ENCODE peak calls at places on chromosomes 2 and 18, in seven cellular contexts. Z, E, I, L, X, R and K are unnamed samples. For H3K36me3, the result is how much of the 10 kb centered on the place peaks cover.

GRCh38 chr2:97267411-97268074 is 154.6 kb downstream of the ANKRD36 start:
- DNase-seq in Z (peak), E (peak), I (peak), L (peak), X (peak), R (no peak), K (peak)

GRCh38 chr2:201116115-201116958 is at the start of gene CFLAR:
- DNase-seq in Z (peak), E (peak), I (peak), L (peak), X (peak), R (no peak), K (no peak)

GRCh38 chr2:215805493-215805892 is 207.9 kb downstream of the MREG start:
- DNase-seq in Z (no peak), E (no peak), I (no peak), L (no peak), X (no peak), R (no peak), K (no peak)

GRCh38 chr2:173667014-173667413 is 298.2 kb downstream of the SP3 start:
- DNase-seq in Z (no peak), E (no peak), I (no peak), L (no peak), X (no peak), R (no peak), K (no peak)

GRCh38 chr18:13213036-13213795 is 5.3 kb upstream of the LDLRAD4 start:
- DNase-seq in Z (no peak), E (no peak), I (no peak), L (no peak), X (no peak), R (no peak), K (no peak)

GRCh38 chr2:171100370-171100769 is 60.3 kb downstream of the TLK1 start:
- DNase-seq in Z (no peak), E (no peak), I (no peak), L (no peak), X (no peak), R (no peak), K (no peak)

GRCh38 chr18:58998421-58999203 is 133.9 kb downstream of the ZNF532 start:
- DNase-seq in Z (peak), E (no peak), I (no peak), L (no peak), X (peak), R (no peak), K (no peak)

GRCh38 chr2:174830561-174830960 is 66.3 kb upstream of the CHRNA1 start:
- DNase-seq in Z (no peak), E (no peak), I (no peak), L (no peak), X (no peak), R (no peak), K (no peak)

GRCh38 chr18:58128286-58129018 is 84.4 kb downstream of the NEDD4L start:
- DNase-seq in Z (no peak), E (no peak), I (no peak), L (no peak), X (peak), R (no peak), K (no peak)

GRCh38 chr18:27242392-27243047 is 57.4 kb upstream of the CHST9 start:
- DNase-seq in Z (no peak), E (no peak), I (no peak), L (no peak), X (no peak), R (no peak), K (no peak)

GRCh38 chr2:11073251-11073650 is 82.0 kb upstream of the SLC66A3 start:
- DNase-seq in Z (no peak), E (peak), I (no peak), L (peak), X (peak), R (no peak), K (no peak)

GRCh38 chr2:102027036-102027702 is 35.4 kb downstream of the IL1R2 start:
- DNase-seq in Z (no peak), E (no peak), I (no peak), L (peak), X (no peak), R (no peak), K (no peak)

GRCh38 chr2:27593240-27593639 is 10.4 kb downstream of the ZNF512 start:
- DNase-seq in Z (no peak), E (no peak), I (no peak), L (no peak), X (no peak), R (no peak), K (no peak)

GRCh38 chr2:70089220-70089945 is 2.1 kb downstream of the PCBP1 start:
- DNase-seq in Z (peak), E (peak), I (no peak), L (peak), X (no peak), R (no peak), K (no peak)

GRCh38 chr2:17752892-17753802 is 463 bp downstream of the SMC6 start:
- DNase-seq in Z (no peak), E (peak), I (no peak), L (peak), X (peak), R (no peak), K (no peak)

GRCh38 chr18:28771849-28772248 is 594.9 kb upstream of the CDH2 start:
- DNase-seq in Z (no peak), E (no peak), I (no peak), L (no peak), X (no peak), R (no peak), K (no peak)

GRCh38 chr18:9578306-9578705 is 36.1 kb downstream of the PPP4R1 start:
- DNase-seq in Z (no peak), E (no peak), I (no peak), L (no peak), X (no peak), R (no peak), K (no peak)

GRCh38 chr2:80496770-80497169 is 192.2 kb upstream of the LRRTM1 start:
- DNase-seq in Z (no peak), E (no peak), I (no peak), L (no peak), X (no peak), R (no peak), K (no peak)

GRCh38 chr2:120845281-120845680 is 109.6 kb downstream of the GLI2 start:
- DNase-seq in Z (peak), E (no peak), I (peak), L (no peak), X (no peak), R (no peak), K (no peak)

DNA sequence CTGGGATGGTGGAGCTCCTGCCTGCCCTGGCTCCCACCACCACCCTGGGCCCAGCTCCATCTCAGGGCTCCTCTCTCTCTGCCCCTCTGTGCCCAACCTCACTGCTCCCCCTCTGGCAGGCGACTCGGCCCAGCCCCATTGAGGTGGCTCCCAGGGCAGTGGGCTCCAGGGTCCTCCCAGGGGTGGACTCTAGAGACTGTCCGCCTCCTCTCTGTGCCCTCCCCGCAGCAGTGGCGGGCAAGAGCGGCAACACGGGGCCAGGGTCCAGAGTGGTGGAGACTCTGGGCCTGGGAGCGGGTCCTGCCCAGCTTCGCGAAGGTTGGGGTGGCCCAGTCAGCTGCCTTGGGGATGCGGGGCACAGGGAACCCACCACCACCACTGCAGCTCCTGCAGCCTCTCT is 27.4 kb downstream of the DDX1 start:
- DNase-seq in Z (no peak), E (no peak), I (peak), L (no peak), X (no peak), R (no peak), K (no peak)
- H3K36me3 ChIP-seq in Z (under half), E (half or more), I (half or more), L (under half), X (under half), R (half or more), K (half or more)

DNA sequence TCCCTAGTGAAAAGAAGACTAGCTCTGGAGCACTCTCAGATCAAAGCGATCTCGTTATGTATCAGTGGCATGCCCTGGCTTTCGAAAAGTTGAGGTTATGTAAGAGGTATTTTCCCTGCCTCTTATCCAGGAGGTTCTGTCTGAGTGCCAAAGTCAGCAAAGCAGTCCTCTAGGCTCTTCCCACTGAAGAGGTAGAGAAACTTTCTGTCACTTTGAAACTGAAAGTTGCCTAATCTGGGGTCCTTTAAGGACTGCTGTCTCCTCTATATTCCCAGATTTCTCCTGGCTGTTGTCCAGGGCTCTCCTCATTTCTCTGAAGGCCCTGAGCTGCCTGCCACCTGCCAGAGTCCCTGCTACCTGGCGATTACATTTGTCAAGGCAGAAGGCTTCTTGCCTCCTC is 96.3 kb downstream of the B3GNT2 start:
- DNase-seq in Z (peak), E (no peak), I (no peak), L (no peak), X (peak), R (no peak), K (no peak)
- TF ChIP-seq CTCF in Z (no peak), E (no peak), I (no peak), L (no peak), X (no peak), R (no peak), K (no peak)

DNA sequence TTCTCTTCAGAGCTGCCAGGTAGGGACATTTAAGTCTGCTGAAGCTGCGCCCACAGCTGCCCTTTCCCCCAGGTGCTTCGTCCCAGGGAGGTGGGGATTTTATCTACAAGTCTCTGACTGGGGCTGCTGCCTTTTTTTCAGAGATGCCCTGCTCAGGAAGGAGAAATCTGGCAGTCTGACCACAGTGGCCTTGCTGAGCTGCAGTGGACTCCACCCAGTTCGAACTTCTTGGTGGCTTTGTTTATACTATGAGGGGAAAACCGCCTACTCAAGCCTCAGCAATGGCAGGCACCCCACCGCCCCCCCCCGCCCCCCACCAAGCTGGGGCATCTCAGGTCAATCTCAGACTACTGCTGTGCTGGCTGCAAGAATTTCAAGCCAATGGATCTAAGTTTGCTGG is 458.1 kb upstream of the RAB12 start:
- DNase-seq in Z (no peak), E (no peak), I (no peak), L (no peak), X (no peak), R (no peak), K (no peak)
- TF ChIP-seq POLR2AphosphoS5 in Z (no peak), E (no peak), I (no peak), L (no peak), X (no peak), R (no peak), K (no peak)

GRCh38 chr2:151718247-151718646 is 16.0 kb downstream of the NEB start:
- DNase-seq in Z (no peak), E (no peak), I (no peak), L (no peak), X (no peak), R (no peak), K (no peak)
- H3K36me3 ChIP-seq in Z (under half), E (under half), I (under half), L (under half), X (under half), R (under half), K (under half)

GRCh38 chr2:65688166-65688886 is 255.9 kb upstream of the SPRED2 start:
- DNase-seq in Z (no peak), E (no peak), I (no peak), L (no peak), X (no peak), R (no peak), K (no peak)

GRCh38 chr2:65687614-65688013 is 255.2 kb upstream of the SPRED2 start:
- DNase-seq in Z (no peak), E (no peak), I (no peak), L (no peak), X (no peak), R (no peak), K (no peak)

GRCh38 chr2:65681503-65681902 is 249.1 kb upstream of the SPRED2 start:
- DNase-seq in Z (no peak), E (no peak), I (no peak), L (no peak), X (no peak), R (no peak), K (no peak)

GRCh38 chr2:65691816-65692215 is 259.4 kb upstream of the SPRED2 start:
- DNase-seq in Z (no peak), E (no peak), I (no peak), L (no peak), X (no peak), R (no peak), K (no peak)

GRCh38 chr2:65686928-65687521 is 254.6 kb upstream of the SPRED2 start:
- DNase-seq in Z (no peak), E (peak), I (no peak), L (no peak), X (no peak), R (no peak), K (no peak)
- TF ChIP-seq CTCF in Z (no peak), E (peak), I (no peak), L (no peak), X (no peak), R (peak), K (no peak)

DNA sequence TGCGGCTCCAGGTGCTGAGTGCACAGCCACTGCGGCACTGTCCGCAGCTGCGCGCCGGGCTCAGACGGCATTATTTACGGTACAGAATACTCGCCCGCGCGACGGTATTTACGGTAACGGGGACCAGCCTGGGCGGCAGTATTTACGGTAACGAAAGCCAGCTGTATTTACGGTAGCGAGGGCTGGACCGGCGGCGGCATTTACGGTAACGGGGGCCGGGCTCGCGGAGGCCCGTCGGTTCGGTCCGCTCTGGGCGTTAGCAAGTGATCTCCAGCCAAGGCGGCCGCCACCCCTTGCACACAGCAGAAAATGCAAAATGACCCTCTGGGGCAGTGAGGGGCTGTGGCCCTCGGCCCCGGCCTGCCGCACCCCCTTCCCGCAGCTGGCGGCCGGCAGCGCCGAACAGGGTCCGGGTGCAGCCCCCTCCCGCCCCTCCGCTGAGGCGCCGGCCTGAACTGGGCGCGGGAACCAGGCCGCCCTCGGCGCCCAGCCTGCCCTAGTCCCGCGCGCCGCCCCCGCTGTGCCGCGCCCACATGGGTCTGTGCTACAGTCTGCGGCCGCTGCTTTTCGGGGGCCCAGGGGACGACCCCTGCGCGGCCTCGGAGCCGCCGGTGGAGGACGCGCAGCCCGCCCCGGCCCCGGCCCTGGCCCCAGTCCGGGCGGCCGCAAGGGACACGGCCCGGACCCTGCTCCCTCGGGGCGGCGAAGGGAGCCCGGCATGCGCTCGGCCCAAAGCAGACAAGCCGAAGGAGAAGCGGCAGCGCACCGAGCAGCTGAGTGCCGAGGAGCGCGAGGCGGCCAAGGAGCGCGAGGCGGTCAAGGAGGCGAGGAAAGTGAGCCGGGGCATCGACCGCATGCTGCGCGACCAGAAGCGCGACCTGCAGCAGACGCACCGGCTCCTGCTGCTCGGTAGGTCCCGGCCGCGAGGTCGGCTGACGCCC is at the start of gene GNAL:
- DNase-seq in Z (peak), E (peak), I (peak), L (peak), X (peak), R (peak), K (peak)
- TF ChIP-seq POLR2AphosphoS5 in Z (peak), E (no peak), I (peak), L (no peak), X (peak), R (no peak), K (peak)

DNA sequence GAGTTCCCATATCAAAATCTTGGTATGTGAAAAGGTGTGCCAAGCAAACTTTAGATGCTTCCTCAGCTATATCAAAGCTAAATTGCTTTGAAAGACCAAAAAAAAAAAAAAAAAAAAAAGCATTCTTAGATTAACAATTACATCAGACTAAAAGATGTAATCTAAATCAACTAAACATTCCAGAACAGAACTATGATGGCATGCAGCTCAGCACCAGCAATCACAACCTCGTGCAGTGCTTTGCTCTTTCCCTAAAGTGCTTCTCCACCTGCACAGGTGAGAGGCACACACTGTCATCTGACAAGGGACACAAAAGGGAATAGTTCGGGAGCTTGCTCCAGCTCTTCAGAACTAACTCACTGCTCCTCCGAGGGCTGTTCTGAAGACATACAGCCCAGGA is 37.5 kb downstream of the ADAM17 start:
- DNase-seq in Z (no peak), E (peak), I (no peak), L (no peak), X (no peak), R (no peak), K (no peak)
- H3K36me3 ChIP-seq in Z (under half), E (under half), I (under half), L (under half), X (under half), R (under half), K (half or more)